ENCODE peak calls at places on chromosome 2, in six cellular contexts. F is GM20000, N is IMR-90, W is fibroblast of pulmonary artery, U is A549, R is tibial artery. P is an unnamed sample.

GRCh38 chr2:235170536-235171510 is 219.0 kb downstream of the SH3BP4 start:
- DNase-seq in N (peak; percentile 60), W (peak; percentile 61), U (peak; percentile 86), F (no peak), R (no peak), P (no peak)

GRCh38 chr2:29487967-29488550 is 372.8 kb downstream of the CLIP4 start:
- DNase-seq in F (no peak), R (no peak), W (no peak), N (peak; percentile 63), U (no peak), P (no peak)

GRCh38 chr2:10332402-10333246 is 29.9 kb downstream of the HPCAL1 start:
- DNase-seq in R (no peak), W (no peak), U (no peak), N (no peak), F (no peak), P (no peak)

GRCh38 chr2:28613616-28614501 is 118.0 kb downstream of the PLB1 start:
- DNase-seq in U (no peak), R (no peak), W (peak; percentile 39), F (no peak), N (peak; percentile 92), P (no peak)

GRCh38 chr2:1705557-1706076 is 38.7 kb downstream of the PXDN start:
- DNase-seq in W (no peak), N (no peak), U (no peak), F (no peak), R (no peak), P (no peak)

GRCh38 chr2:65013776-65014175 is 24.6 kb downstream of the SLC1A4 start:
- DNase-seq in F (no peak), U (no peak), R (no peak), W (no peak), N (no peak), P (no peak)

GRCh38 chr2:25367296-25367695 is 25.6 kb upstream of the DNMT3A start:
- DNase-seq in F (no peak), R (no peak), W (no peak), N (no peak), U (no peak), P (no peak)

GRCh38 chr2:156319811-156320490 is 12.6 kb downstream of the NR4A2 start:
- DNase-seq in U (no peak), F (no peak), N (peak; percentile 49), W (peak; percentile 33), R (peak; percentile 90), P (no peak)

GRCh38 chr2:209383212-209383611 is 40.6 kb upstream of the MAP2 start:
- DNase-seq in N (peak; percentile 16), W (peak; percentile 87), R (no peak), F (no peak), U (peak; percentile 55), P (no peak)

GRCh38 chr2:218368621-218369153 is 12.0 kb downstream of the CATIP start:
- DNase-seq in F (peak; percentile 55), N (no peak), U (no peak), W (no peak), R (no peak), P (no peak)
- TF ChIP-seq CTCF in F (no peak), N (no peak), U (no peak), W (no peak), R (no peak), P (no peak)

GRCh38 chr2:215003001-215003400 is 135.4 kb downstream of the ABCA12 start:
- DNase-seq in W (peak; percentile 24), R (no peak), U (no peak), F (no peak), N (peak; percentile 1), P (no peak)

GRCh38 chr2:215002500-215002899 is 135.9 kb downstream of the ABCA12 start:
- DNase-seq in U (peak; percentile 51), R (no peak), N (peak; percentile 46), F (peak; percentile 34), W (peak; percentile 66), P (no peak)
- TF ChIP-seq CTCF in U (peak; percentile 75), R (peak; percentile 43), N (peak; percentile 62), F (peak; percentile 42), W (peak; percentile 64), P (peak; percentile 63)

GRCh38 chr2:197158138-197158537 is 152.4 kb downstream of the ANKRD44 start:
- DNase-seq in N (no peak), F (no peak), R (no peak), W (no peak), U (no peak), P (no peak)

GRCh38 chr2:197149546-197149945 is 161.0 kb downstream of the ANKRD44 start:
- DNase-seq in R (no peak), U (no peak), F (no peak), W (no peak), N (no peak), P (no peak)

GRCh38 chr2:197147942-197148341 is 162.6 kb downstream of the ANKRD44 start:
- DNase-seq in R (no peak), W (no peak), U (no peak), F (no peak), N (no peak), P (no peak)

GRCh38 chr2:197148401-197148800 is 162.2 kb downstream of the ANKRD44 start:
- DNase-seq in N (no peak), R (no peak), F (no peak), W (no peak), U (no peak), P (no peak)

DNA sequence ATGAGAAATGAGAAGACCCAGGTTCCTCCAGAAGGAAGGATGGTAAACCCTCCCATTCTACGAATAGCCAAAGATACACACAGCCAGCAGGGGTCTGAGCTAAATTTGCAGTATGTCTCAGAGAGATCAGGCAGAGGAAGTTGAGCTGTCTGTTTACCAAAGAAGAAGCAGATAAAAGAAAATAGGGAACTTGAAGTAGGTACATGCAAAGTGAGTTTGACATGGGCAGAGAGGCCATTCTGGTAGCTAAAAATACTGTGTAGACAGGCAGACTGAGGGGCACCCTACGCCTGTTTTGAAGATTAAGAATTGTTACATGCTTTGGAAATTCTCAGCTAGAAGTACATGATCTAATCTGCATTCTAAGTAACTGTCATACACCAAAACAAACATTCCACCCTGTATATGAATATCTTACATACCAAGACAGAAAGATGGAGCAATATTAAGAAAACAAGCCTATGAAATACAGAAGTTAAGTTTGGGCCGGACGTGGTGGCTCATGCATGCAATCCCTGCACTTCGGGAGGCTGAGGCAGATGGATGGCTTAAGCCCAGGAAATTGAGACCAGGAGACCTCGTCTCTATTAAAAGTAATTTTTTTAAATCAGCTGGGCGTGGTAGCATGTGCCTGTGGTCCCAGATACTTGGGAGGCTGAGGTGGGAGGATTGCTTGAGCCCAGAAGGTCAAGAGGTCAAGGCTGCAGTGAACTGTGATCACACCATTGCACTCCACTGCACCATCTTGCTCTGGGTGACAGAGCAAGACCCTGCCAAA is 157.9 kb downstream of the ANKRD44 start:
- DNase-seq in N (peak; percentile 72), F (no peak), R (no peak), U (peak; percentile 19), W (peak; percentile 67), P (no peak)
- TF ChIP-seq CTCF in N (peak; percentile 15), F (no peak), R (no peak), U (no peak), W (peak; percentile 16), P (no peak)

GRCh38 chr2:240920783-240921231 is 14.7 kb downstream of the CROCC2 start:
- DNase-seq in N (no peak), R (peak; percentile 63), U (no peak), W (no peak), F (no peak), P (peak; percentile 10)
- TF ChIP-seq CTCF in N (no peak), R (no peak), U (no peak), W (no peak), F (no peak), P (no peak)

GRCh38 chr2:17589406-17590035 is 49.0 kb downstream of the VSNL1 start:
- DNase-seq in R (no peak), U (no peak), F (no peak), W (no peak), N (no peak), P (no peak)
- TF ChIP-seq CTCF in R (no peak), U (no peak), F (no peak), W (no peak), N (no peak), P (no peak)

GRCh38 chr2:113822087-113822805 is 65.8 kb upstream of the SLC35F5 start:
- DNase-seq in U (no peak), N (peak; percentile 17), R (no peak), W (no peak), F (no peak), P (no peak)
- TF ChIP-seq CTCF in U (no peak), N (no peak), R (no peak), W (no peak), F (no peak), P (no peak)

P was measured in D721Med.